ENCODE peak calls at places on chromosomes 6 and 20, in seven cellular contexts. F, W, Z, L, U, A and V are unnamed samples.

GRCh38 chr6:71228461-71229041 is 60.1 kb upstream of the OGFRL1 start:
- DNase-seq in F (no peak), W (no peak), Z (no peak), L (no peak), U (peak; percentile 55), A (no peak), V (no peak)

GRCh38 chr6:109229536-109229935 is 134.2 kb downstream of the CEP57L1 start:
- DNase-seq in F (no peak), W (no peak), Z (no peak), L (no peak), U (no peak), A (no peak), V (no peak)

GRCh38 chr6:13614126-13614925 is 809 bp upstream of the NOL7 start:
- DNase-seq in F (peak; percentile 84), W (no peak), Z (no peak), L (no peak), U (peak; percentile 18), A (peak; percentile 34), V (no peak)

GRCh38 chr6:149934249-149935156 is 7.3 kb upstream of the ULBP2 start:
- DNase-seq in F (no peak), W (no peak), Z (no peak), L (no peak), U (peak; percentile 68), A (peak; percentile 45), V (no peak)

GRCh38 chr20:16260911-16261310 is 312.3 kb downstream of the KIF16B start:
- DNase-seq in F (no peak), W (no peak), Z (no peak), L (no peak), U (peak; percentile 16), A (no peak), V (no peak)

GRCh38 chr6:131694832-131695426 is 6.3 kb downstream of the OR2A4 start:
- DNase-seq in F (peak; percentile 64), W (no peak), Z (no peak), L (no peak), U (peak; percentile 45), A (peak; percentile 62), V (no peak)

GRCh38 chr20:48294196-48294595 is 508.9 kb upstream of the SULF2 start:
- DNase-seq in F (no peak), W (no peak), Z (no peak), L (no peak), U (no peak), A (no peak), V (no peak)

GRCh38 chr6:11322252-11322885 is 89.9 kb upstream of the NEDD9 start:
- DNase-seq in F (no peak), W (no peak), Z (no peak), L (no peak), U (no peak), A (no peak), V (no peak)

GRCh38 chr6:70651326-70651905 is 16.3 kb upstream of the SMAP1 start:
- DNase-seq in F (no peak), W (no peak), Z (no peak), L (no peak), U (no peak), A (no peak), V (no peak)

GRCh38 chr20:421685-422250 is 13.7 kb downstream of the RBCK1 start:
- DNase-seq in F (no peak), W (no peak), Z (no peak), L (no peak), U (no peak), A (no peak), V (no peak)

GRCh38 chr6:110352603-110353303 is 5.4 kb downstream of the METTL24 start:
- DNase-seq in F (no peak), W (no peak), Z (no peak), L (no peak), U (no peak), A (no peak), V (no peak)

GRCh38 chr20:19866070-19866469 is 108.0 kb downstream of the RIN2 start:
- DNase-seq in F (no peak), W (no peak), Z (no peak), L (no peak), U (no peak), A (no peak), V (no peak)

GRCh38 chr6:157024745-157025144 is 247.6 kb downstream of the ARID1B start:
- DNase-seq in F (no peak), W (no peak), Z (no peak), L (no peak), U (no peak), A (no peak), V (no peak)

GRCh38 chr6:148446681-148447080 is 104.0 kb downstream of the SASH1 start:
- DNase-seq in F (no peak), W (no peak), Z (no peak), L (no peak), U (no peak), A (no peak), V (no peak)

GRCh38 chr6:7021306-7021705 is 86.5 kb upstream of the RREB1 start:
- DNase-seq in F (no peak), W (no peak), Z (no peak), L (peak; percentile 49), U (no peak), A (no peak), V (no peak)

GRCh38 chr20:21391495-21392298 is 5.6 kb downstream of the NKX2-4 start:
- DNase-seq in F (no peak), W (no peak), Z (no peak), L (no peak), U (no peak), A (peak; percentile 43), V (no peak)

GRCh38 chr6:104995989-104996617 is 39.2 kb downstream of the LIN28B start:
- DNase-seq in F (no peak), W (no peak), Z (no peak), L (no peak), U (peak; percentile 18), A (no peak), V (no peak)

GRCh38 chr6:68760941-68761676 is 126.0 kb downstream of the ADGRB3 start:
- DNase-seq in F (no peak), W (no peak), Z (no peak), L (no peak), U (no peak), A (no peak), V (no peak)

GRCh38 chr20:17225891-17226409 is 890 bp upstream of the PCSK2 start:
- DNase-seq in F (peak; percentile 49), W (no peak), Z (peak; percentile 57), L (no peak), U (no peak), A (peak; percentile 5), V (no peak)

GRCh38 chr20:18663932-18664331 is 76.1 kb downstream of the DTD1 start:
- DNase-seq in F (no peak), W (no peak), Z (no peak), L (no peak), U (no peak), A (no peak), V (no peak)

GRCh38 chr6:35385457-35386202 is 43.3 kb downstream of the PPARD start:
- DNase-seq in F (peak; percentile 65), W (no peak), Z (no peak), L (no peak), U (no peak), A (no peak), V (no peak)